ENCODE peak calls at places on chromosomes 5 and 9, in nine cellular contexts. E is SK-N-SH; B is B cell; J is RPMI8226; W is activated CD4-positive, alpha-beta T cell treated with anti-CD3 and anti-CD28 coated beads, Interleukin-2, amount 50 U/mL, for 4 hours; Z is activated T-cell treated with anti-CD3 and anti-CD28 coated beads, Interleukin-2, amount 50 U/mL, for 24 hours; P is frontal cortex; M is brain microvascular endothelial cell; H is myocyte. K is an unnamed sample.
A peak's percentile ranks its signal among the peaks of the same experiment; 100 is the strongest.

GRCh38 chr5:150762216-150762615 is 3.4 kb upstream of the DCTN4 start:
- DNase-seq in E (no peak), B (no peak), J (no peak), W (no peak), Z (no peak), P (no peak), M (no peak), H (no peak), K (no peak)

GRCh38 chr9:109286571-109286977 is 34.3 kb downstream of the EPB41L4B start:
- DNase-seq in E (no peak), B (no peak), J (no peak), W (no peak), Z (no peak), P (no peak), M (peak; percentile 54), H (peak; percentile 9), K (no peak)

GRCh38 chr5:172907657-172908056 is 51.6 kb upstream of the RPL26L1 start:
- DNase-seq in E (no peak), B (no peak), J (no peak), W (no peak), Z (no peak), P (no peak), M (no peak), H (no peak), K (no peak)

GRCh38 chr5:87361536-87362213 is 51.1 kb downstream of the CCNH start:
- DNase-seq in E (no peak), B (no peak), J (no peak), W (no peak), Z (no peak), P (no peak), M (no peak), H (peak; percentile 33), K (no peak)

GRCh38 chr9:133826289-133827085 is 88.3 kb upstream of the SARDH start:
- DNase-seq in E (peak; percentile 76), B (no peak), J (no peak), W (no peak), Z (no peak), P (no peak), M (no peak), H (no peak), K (no peak)

GRCh38 chr5:36507332-36507952 is 99.0 kb upstream of the SLC1A3 start:
- DNase-seq in E (peak; percentile 62), B (peak; percentile 64), J (peak; percentile 50), W (peak; percentile 68), Z (peak; percentile 77), P (peak; percentile 36), M (peak; percentile 61), H (peak; percentile 83), K (peak; percentile 74)

GRCh38 chr9:127934986-127935385 is 2.7 kb downstream of the DPM2 start:
- DNase-seq in E (no peak), B (no peak), J (no peak), W (no peak), Z (no peak), P (no peak), M (no peak), H (no peak), K (no peak)

GRCh38 chr9:95497772-95498171 is 19.0 kb downstream of the PTCH1 start:
- DNase-seq in E (no peak), B (no peak), J (no peak), W (no peak), Z (no peak), P (no peak), M (no peak), H (no peak), K (no peak)

GRCh38 chr9:21964925-21965385 is 29.2 kb downstream of the CDKN2A start:
- DNase-seq in E (no peak), B (peak; percentile 61), J (peak; percentile 70), W (peak; percentile 56), Z (peak; percentile 64), P (no peak), M (no peak), H (no peak), K (no peak)

GRCh38 chr9:120714846-120715231 is 569 bp upstream of the MEGF9 start:
- DNase-seq in E (no peak), B (no peak), J (no peak), W (no peak), Z (no peak), P (no peak), M (no peak), H (no peak), K (no peak)

GRCh38 chr5:130295235-130295634 is 391.0 kb downstream of the CHSY3 start:
- DNase-seq in E (no peak), B (no peak), J (no peak), W (no peak), Z (no peak), P (no peak), M (no peak), H (no peak), K (no peak)

GRCh38 chr9:133009906-133010582 is 20.8 kb upstream of the GTF3C5 start:
- DNase-seq in E (no peak), B (no peak), J (no peak), W (no peak), Z (no peak), P (no peak), M (no peak), H (no peak), K (no peak)

GRCh38 chr5:62460578-62460983 is 48.0 kb downstream of the IPO11 start:
- DNase-seq in E (peak; percentile 41), B (peak; percentile 15), J (peak; percentile 74), W (no peak), Z (no peak), P (peak; percentile 27), M (peak; percentile 25), H (peak; percentile 52), K (no peak)

GRCh38 chr5:99000878-99001277 is 72.1 kb upstream of the CHD1 start:
- DNase-seq in E (no peak), B (no peak), J (no peak), W (no peak), Z (no peak), P (no peak), M (no peak), H (no peak), K (no peak)

GRCh38 chr9:127810378-127811187 is 7.9 kb downstream of the FPGS start:
- DNase-seq in E (no peak), B (peak; percentile 21), J (no peak), W (no peak), Z (no peak), P (no peak), M (no peak), H (no peak), K (no peak)

GRCh38 chr5:54756796-54757402 is 228.5 kb downstream of the ESM1 start:
- DNase-seq in E (no peak), B (no peak), J (no peak), W (no peak), Z (no peak), P (no peak), M (no peak), H (no peak), K (no peak)